ENCODE peak calls at places on chromosomes 3 and 15, in eight cellular contexts. N is IMR-90, Y is transverse colon, E is breast epithelium, B is testis, S is uterus, G is body of pancreas, W is endothelial cell of umbilical vein. X is an unnamed sample.

GRCh38 chr3:13011369-13012227 is 61.6 kb downstream of the IQSEC1 start:
- DNase-seq in S (no peak), N (no peak), G (no peak), W (no peak), B (peak; percentile 48), E (no peak), Y (peak; percentile 82), X (peak; percentile 93)

GRCh38 chr3:171606151-171606751 is 146.0 kb upstream of the TNIK start:
- DNase-seq in Y (no peak), E (no peak), N (peak; percentile 33), G (no peak), W (no peak), S (no peak), B (peak; percentile 29), X (no peak)

GRCh38 chr3:105334138-105334882 is 32.4 kb upstream of the ALCAM start:
- DNase-seq in W (no peak), S (no peak), G (no peak), Y (no peak), E (no peak), N (peak; percentile 72), B (no peak), X (no peak)

GRCh38 chr3:187746479-187747335 is 1.4 kb upstream of the BCL6 start:
- DNase-seq in B (peak; percentile 69), Y (no peak), N (peak; percentile 49), S (peak; percentile 47), G (peak; percentile 43), W (no peak), E (no peak), X (no peak)

GRCh38 chr15:77411614-77411976 is 8.3 kb downstream of the PEAK1 start:
- DNase-seq in B (no peak), S (no peak), W (no peak), N (no peak), Y (no peak), G (no peak), E (no peak), X (no peak)

GRCh38 chr3:109353057-109353456 is 15.7 kb upstream of the DPPA4 start:
- DNase-seq in W (no peak), E (no peak), Y (no peak), G (no peak), B (no peak), N (no peak), S (no peak), X (no peak)

GRCh38 chr15:36491912-36492311 is 87.5 kb upstream of the CDIN1 start:
- DNase-seq in S (no peak), E (no peak), G (peak; percentile 46), W (no peak), N (no peak), B (no peak), Y (no peak), X (no peak)

GRCh38 chr3:132325634-132326033 is 8.4 kb downstream of the ACP3 start:
- DNase-seq in B (no peak), E (no peak), S (no peak), G (no peak), W (no peak), N (no peak), Y (no peak), X (no peak)

GRCh38 chr3:22861426-22861825 is 341.7 kb upstream of the UBE2E2 start:
- DNase-seq in Y (no peak), B (no peak), E (no peak), W (no peak), G (no peak), S (no peak), N (no peak), X (no peak)

GRCh38 chr15:62187910-62188309 is 22.8 kb upstream of the C2CD4B start:
- DNase-seq in G (no peak), E (no peak), N (no peak), Y (no peak), B (no peak), W (no peak), S (no peak), X (no peak)

GRCh38 chr15:41847206-41847605 is 8.6 kb downstream of the PLA2G4B start:
- DNase-seq in E (no peak), N (no peak), S (no peak), B (no peak), W (no peak), Y (no peak), G (no peak), X (no peak)

GRCh38 chr3:189038773-189039720 is 132.7 kb upstream of the TPRG1 start:
- DNase-seq in N (no peak), B (no peak), G (no peak), E (no peak), S (no peak), W (no peak), Y (no peak), X (no peak)

GRCh38 chr15:52011711-52012144 is 7.3 kb upstream of the MAPK6 start:
- DNase-seq in B (no peak), E (no peak), Y (no peak), N (no peak), W (peak; percentile 60), G (no peak), S (no peak), X (no peak)

GRCh38 chr3:46215810-46216414 is 7.8 kb upstream of the CCR1 start:
- DNase-seq in G (peak; percentile 33), N (peak; percentile 77), B (no peak), E (no peak), Y (no peak), S (no peak), W (no peak), X (no peak)

GRCh38 chr3:1103525-1103924 is 10.7 kb downstream of the CNTN6 start:
- DNase-seq in G (no peak), S (no peak), W (no peak), Y (no peak), N (no peak), E (no peak), B (no peak), X (no peak)

GRCh38 chr15:63915888-63916731 is 82.4 kb upstream of the HERC1 start:
- DNase-seq in N (peak; percentile 53), S (no peak), B (peak; percentile 66), Y (no peak), G (no peak), W (peak; percentile 78), E (no peak), X (peak; percentile 28)

GRCh38 chr3:192861972-192862371 is 55.7 kb downstream of the MB21D2 start:
- DNase-seq in N (no peak), Y (no peak), S (no peak), B (no peak), G (no peak), E (no peak), W (no peak), X (no peak)

GRCh38 chr3:138938056-138938876 is 8.7 kb downstream of the FOXL2 start:
- DNase-seq in S (no peak), G (no peak), Y (no peak), N (no peak), E (no peak), B (no peak), W (no peak), X (peak; percentile 32)

GRCh38 chr3:158794936-158795518 is 6.8 kb upstream of the MFSD1 start:
- DNase-seq in N (peak; percentile 59), B (no peak), S (no peak), E (no peak), Y (no peak), G (no peak), W (peak; percentile 31), X (peak; percentile 65)

GRCh38 chr3:51675201-51675611 is 4.2 kb downstream of the TEX264 start:
- DNase-seq in W (no peak), Y (no peak), G (no peak), N (peak; percentile 60), E (no peak), S (no peak), B (no peak), X (no peak)

GRCh38 chr3:20622304-20622703 is 436.3 kb upstream of the SGO1 start:
- DNase-seq in G (no peak), B (no peak), W (no peak), Y (no peak), S (no peak), N (peak; percentile 72), E (no peak), X (no peak)

GRCh38 chr3:155217591-155217990 is 75.9 kb downstream of the STRIT1 start:
- DNase-seq in N (peak; percentile 58), S (no peak), W (no peak), Y (no peak), G (no peak), E (no peak), B (no peak), X (no peak)

GRCh38 chr3:191388823-191389222 is 58.5 kb upstream of the UTS2B start:
- DNase-seq in N (no peak), B (no peak), E (no peak), Y (no peak), W (no peak), S (no peak), G (no peak), X (no peak)

GRCh38 chr3:183502782-183503181 is 52.7 kb downstream of the KLHL6 start:
- DNase-seq in B (peak; percentile 66), S (no peak), G (no peak), N (no peak), W (no peak), Y (no peak), E (no peak), X (no peak)
- TF ChIP-seq CTCF in B (peak; percentile 11), S (no peak), G (no peak), N (no peak), W (no peak), Y (no peak), E (no peak), X (no peak)

GRCh38 chr3:126858401-126858800 is 124.5 kb upstream of the PLXNA1 start:
- DNase-seq in G (no peak), Y (no peak), W (no peak), E (no peak), N (no peak), B (no peak), S (no peak), X (no peak)
- H3K4me3 ChIP-seq in G (no peak overlapping the region), Y (no peak overlapping the region), W (no peak overlapping the region), E (no peak overlapping the region), N (no peak overlapping the region), B (no peak overlapping the region), S (no peak overlapping the region), X (no peak overlapping the region)

DNA sequence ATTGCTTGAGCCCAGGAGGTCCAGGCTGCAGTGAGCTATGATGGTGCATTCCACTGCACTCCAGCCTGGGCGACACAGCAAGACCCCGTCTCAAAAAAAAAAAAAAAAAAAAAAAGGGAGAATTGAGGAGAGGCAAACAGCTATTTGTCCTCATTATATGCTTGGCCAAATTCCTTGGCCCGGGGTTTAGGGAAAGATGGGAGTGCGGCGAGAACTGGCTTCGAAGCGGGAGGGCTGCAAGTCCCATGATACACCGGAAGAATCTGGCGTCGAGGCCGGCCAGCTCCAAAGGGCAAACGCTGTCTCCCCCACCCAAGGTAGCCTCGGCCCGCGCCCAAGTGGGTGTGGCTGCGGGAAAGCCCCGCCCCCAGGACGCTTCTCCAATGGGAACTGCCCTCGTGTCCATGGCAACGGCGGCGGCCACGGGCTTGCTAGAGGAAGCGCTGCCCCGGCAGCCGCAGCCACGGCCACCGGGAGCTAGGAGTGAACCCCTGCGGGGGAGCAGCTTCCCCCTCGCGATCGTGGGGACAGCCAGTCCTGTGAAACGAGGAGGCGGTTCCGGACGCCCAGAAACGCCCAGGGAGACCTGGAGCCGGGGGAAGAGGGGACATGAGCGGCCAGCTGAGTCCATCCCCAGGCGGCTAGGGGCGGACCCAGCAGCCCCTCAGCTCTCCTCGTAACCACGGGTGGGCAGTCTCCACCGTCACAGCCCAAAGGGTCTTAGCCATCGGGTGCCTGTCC is at the start of gene TTLL13:
- DNase-seq in G (peak; percentile 99), Y (peak; percentile 97), S (peak; percentile 96), E (peak; percentile 86), B (peak; percentile 98), N (peak; percentile 72), W (peak; percentile 87), X (peak; percentile 87)
- TF ChIP-seq POLR2A in G (peak; percentile 70), Y (peak; percentile 29), S (peak; percentile 57), E (no peak), B (no peak), N (no peak), W (peak; percentile 73), X (no peak)

GRCh38 chr3:18847583-18848197 is 300.6 kb upstream of the KCNH8 start:
- DNase-seq in B (no peak), W (no peak), N (no peak), Y (no peak), G (no peak), E (no peak), S (no peak), X (peak; percentile 12)
- TF ChIP-seq CTCF in B (no peak), W (no peak), N (no peak), Y (peak; percentile 43), G (peak; percentile 20), E (no peak), S (peak; percentile 6), X (peak; percentile 7)